ENCODE peak calls at places on chromosomes 6 and 20, in ten cellular contexts. W is A549; O is fibroblast of lung; G is HepG2; U is hepatocyte; Y is OCI-LY7; X is mesendoderm; R is cardiac muscle cell; J is CD4-positive, CD25-positive, alpha-beta regulatory T cell; C is left ventricle myocardium inferior. Q is an unnamed sample. For H3K4me1, the result is how much of the 10 kb centered on the place peaks cover.

GRCh38 chr20:35180266-35180665 is 8.4 kb downstream of the PROCR start:
- DNase-seq in W (no peak), O (no peak), G (no peak), U (no peak), Y (no peak), X (no peak), R (no peak), J (no peak), C (no peak), Q (no peak)

GRCh38 chr6:148430897-148431296 is 88.3 kb downstream of the SASH1 start:
- DNase-seq in W (no peak), O (no peak), G (no peak), U (no peak), Y (no peak), X (no peak), R (no peak), J (no peak), C (no peak), Q (no peak)

GRCh38 chr6:127513425-127513824 is 5.7 kb downstream of the MTCL3 start:
- DNase-seq in W (no peak), O (no peak), G (no peak), U (no peak), Y (no peak), X (no peak), R (no peak), J (no peak), C (no peak), Q (no peak)

GRCh38 chr20:48717095-48717958 is 110.5 kb downstream of the PREX1 start:
- DNase-seq in W (no peak), O (no peak), G (no peak), U (no peak), Y (peak), X (no peak), R (no peak), J (peak), C (no peak), Q (no peak)

GRCh38 chr6:57329933-57330332 is 12.5 kb downstream of the PRIM2 start:
- DNase-seq in W (no peak), O (no peak), G (no peak), U (no peak), Y (no peak), X (no peak), R (no peak), J (no peak), C (no peak), Q (no peak)

GRCh38 chr6:11918021-11918738 is 93.9 kb upstream of the HIVEP1 start:
- DNase-seq in W (no peak), O (peak), G (no peak), U (peak), Y (no peak), X (no peak), R (peak), J (no peak), C (no peak), Q (no peak)

GRCh38 chr6:3226422-3227362 is 761 bp downstream of the TUBB2B start:
- DNase-seq in W (no peak), O (no peak), G (no peak), U (peak), Y (peak), X (peak), R (no peak), J (peak), C (no peak), Q (peak)

GRCh38 chr20:52630138-52630537 is 342.0 kb upstream of the TSHZ2 start:
- DNase-seq in W (no peak), O (no peak), G (no peak), U (no peak), Y (no peak), X (no peak), R (no peak), J (no peak), C (no peak), Q (no peak)

GRCh38 chr20:5078399-5078958 is 41.3 kb downstream of the PCNA start:
- DNase-seq in W (peak), O (peak), G (peak), U (no peak), Y (peak), X (no peak), R (peak), J (peak), C (peak), Q (peak)

GRCh38 chr6:128432394-128432793 is 88.0 kb downstream of the PTPRK start:
- DNase-seq in W (peak), O (peak), G (no peak), U (no peak), Y (no peak), X (no peak), R (peak), J (no peak), C (no peak), Q (no peak)

GRCh38 chr6:145569140-145569539 is 166.2 kb downstream of the EPM2A start:
- DNase-seq in W (no peak), O (peak), G (no peak), U (no peak), Y (no peak), X (no peak), R (no peak), J (no peak), C (no peak), Q (no peak)

GRCh38 chr6:108741346-108741989 is 106.8 kb upstream of the ARMC2 start:
- DNase-seq in W (no peak), O (no peak), G (peak), U (no peak), Y (no peak), X (no peak), R (no peak), J (no peak), C (no peak), Q (no peak)

GRCh38 chr6:35019171-35019570 is 122.0 kb downstream of the TCP11 start:
- DNase-seq in W (no peak), O (no peak), G (no peak), U (no peak), Y (no peak), X (no peak), R (no peak), J (no peak), C (no peak), Q (no peak)

GRCh38 chr6:35018184-35018523 is 123.0 kb downstream of the TCP11 start:
- DNase-seq in W (no peak), O (no peak), G (no peak), U (no peak), Y (no peak), X (no peak), R (no peak), J (no peak), C (no peak), Q (no peak)

GRCh38 chr6:35016417-35017221 is 124.5 kb downstream of the TCP11 start:
- DNase-seq in W (no peak), O (peak), G (no peak), U (peak), Y (no peak), X (no peak), R (peak), J (no peak), C (peak), Q (no peak)

GRCh38 chr6:35018746-35019145 is 122.4 kb downstream of the TCP11 start:
- DNase-seq in W (no peak), O (no peak), G (no peak), U (no peak), Y (no peak), X (no peak), R (no peak), J (no peak), C (no peak), Q (no peak)

GRCh38 chr6:35017461-35018183 is 123.5 kb downstream of the TCP11 start:
- DNase-seq in W (no peak), O (peak), G (no peak), U (no peak), Y (no peak), X (no peak), R (peak), J (no peak), C (peak), Q (peak)
- H3K4me3 ChIP-seq in W (no peak), O (peak), G (no peak), U (no peak), Y (no peak), X (no peak), R (no peak), J (no peak), C (peak), Q (peak)

GRCh38 chr6:52393780-52394179 is 26.4 kb upstream of the EFHC1 start:
- DNase-seq in W (no peak), O (no peak), G (no peak), U (no peak), Y (no peak), X (no peak), R (no peak), J (peak), C (no peak), Q (no peak)
- H3K4me1 ChIP-seq in W (under half), O (under half), G (half or more), U (under half), Y (under half), X (under half), R (under half), J (half or more), C (under half), Q (under half)

GRCh38 chr6:23522751-23523527 is 603.1 kb upstream of the NRSN1 start:
- DNase-seq in W (no peak), O (no peak), G (no peak), U (no peak), Y (no peak), X (no peak), R (no peak), J (no peak), C (no peak), Q (no peak)
- H3K4me3 ChIP-seq in W (no peak), O (no peak), G (no peak), U (no peak), Y (no peak), X (no peak), R (no peak), J (no peak), C (no peak), Q (no peak)

GRCh38 chr6:163186527-163186926 is 228.0 kb upstream of the QKI start:
- DNase-seq in W (no peak), O (no peak), G (no peak), U (no peak), Y (no peak), X (no peak), R (no peak), J (no peak), C (no peak), Q (no peak)

GRCh38 chr6:163180874-163181541 is 233.5 kb upstream of the QKI start:
- DNase-seq in W (peak), O (peak), G (peak), U (peak), Y (no peak), X (peak), R (peak), J (peak), C (peak), Q (peak)

GRCh38 chr6:163182696-163183095 is 231.8 kb upstream of the QKI start:
- DNase-seq in W (no peak), O (no peak), G (no peak), U (no peak), Y (no peak), X (no peak), R (no peak), J (no peak), C (no peak), Q (no peak)

GRCh38 chr6:163181666-163182180 is 232.8 kb upstream of the QKI start:
- DNase-seq in W (no peak), O (no peak), G (no peak), U (no peak), Y (no peak), X (peak), R (no peak), J (no peak), C (no peak), Q (no peak)

DNA sequence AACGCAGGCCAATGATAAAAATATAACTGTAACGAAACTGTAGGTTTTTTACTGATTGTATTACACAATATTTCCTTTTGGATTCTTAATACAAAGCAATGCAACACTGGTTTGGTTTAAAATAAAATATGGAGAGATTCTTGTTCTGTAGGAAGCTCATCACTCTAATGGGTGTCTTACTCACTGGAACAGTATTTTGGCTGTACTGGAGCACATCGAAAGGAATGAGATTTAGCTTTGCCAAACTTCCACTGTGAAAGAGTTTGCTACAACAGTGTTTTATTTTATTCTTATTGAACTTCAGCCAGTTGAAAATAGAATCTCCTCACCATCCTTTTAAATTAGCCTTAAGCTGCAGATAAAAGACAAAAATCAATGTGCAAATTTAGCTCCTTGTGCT is 230.7 kb upstream of the QKI start:
- DNase-seq in W (no peak), O (peak), G (no peak), U (no peak), Y (no peak), X (no peak), R (peak), J (no peak), C (no peak), Q (no peak)
- H3K4me1 ChIP-seq in W (under half), O (under half), G (under half), U (under half), Y (under half), X (under half), R (under half), J (under half), C (under half), Q (under half)

DNA sequence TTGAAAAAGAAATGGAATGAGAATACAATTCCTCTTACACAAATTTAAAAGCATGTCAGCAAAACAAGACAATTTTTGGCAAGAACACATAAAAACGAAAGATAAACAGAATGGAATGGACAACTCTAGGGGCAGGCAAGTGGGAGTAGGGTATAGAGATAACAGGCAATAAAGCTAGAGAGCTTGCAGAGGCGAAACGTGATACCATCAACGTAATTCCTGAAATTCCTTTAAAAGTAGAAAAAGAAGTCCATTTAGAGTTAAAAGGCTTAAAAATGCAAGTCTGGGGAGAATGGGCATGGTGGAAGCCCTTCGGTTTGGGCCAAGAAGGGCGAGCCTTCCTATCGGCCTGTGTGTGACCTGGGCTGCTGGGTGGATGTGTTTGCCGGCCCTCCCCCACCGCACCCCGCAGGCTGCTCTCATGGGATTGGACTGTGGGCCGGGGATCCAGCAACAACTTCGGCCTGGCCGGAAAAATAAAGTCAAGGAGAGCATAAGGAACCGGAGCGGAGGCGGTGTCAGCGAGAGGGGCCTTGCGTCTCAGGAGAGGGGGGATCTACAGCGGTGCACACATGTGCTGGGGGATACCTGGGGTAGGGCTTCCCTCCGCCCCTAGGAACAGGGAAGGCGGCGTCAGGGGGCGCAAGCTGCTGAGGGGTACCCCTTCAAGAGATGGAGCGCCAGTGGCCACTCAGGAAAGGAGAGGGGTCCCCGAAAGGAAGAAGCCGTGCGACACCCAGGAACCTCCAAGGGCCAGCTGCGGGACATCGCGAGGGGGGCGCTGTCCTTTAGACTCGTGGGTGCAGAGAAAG is 4.1 kb downstream of the TMEM239 start:
- DNase-seq in W (no peak), O (peak), G (no peak), U (peak), Y (no peak), X (peak), R (peak), J (no peak), C (no peak), Q (peak)
- H3K4me3 ChIP-seq in W (no peak), O (no peak), G (no peak), U (no peak), Y (no peak), X (no peak), R (no peak), J (no peak), C (peak), Q (no peak)

GRCh38 chr6:33628401-33628964 is 7.4 kb downstream of the ITPR3 start:
- DNase-seq in W (no peak), O (no peak), G (no peak), U (no peak), Y (peak), X (no peak), R (no peak), J (no peak), C (no peak), Q (no peak)
- H3K4me1 ChIP-seq in W (under half), O (under half), G (under half), U (under half), Y (half or more), X (under half), R (under half), J (under half), C (half or more), Q (under half)